ENCODE peak calls at places on chromosomes 6 and 20, in eight cellular contexts. O is fibroblast of pulmonary artery, X is AG08396, C is GM12865, D is uterus, N is fibroblast of mammary gland, K is HuH-7.5, P is substantia nigra. B is an unnamed sample.

GRCh38 chr6:90202156-90202555 is 94.5 kb downstream of the BACH2 start:
- DNase-seq in N (no peak), O (no peak), C (peak; percentile 11), D (no peak), X (no peak), K (no peak), P (no peak), B (no peak)

GRCh38 chr6:10882654-10883053 is 813 bp upstream of the GCM2 start:
- DNase-seq in N (no peak), K (no peak), D (no peak), C (no peak), P (no peak), X (no peak), O (no peak), B (no peak)

GRCh38 chr6:158328446-158328845 is 16.2 kb downstream of the TULP4 start:
- DNase-seq in O (no peak), X (no peak), K (no peak), D (no peak), P (no peak), N (no peak), C (no peak), B (no peak)

GRCh38 chr6:75449625-75450206 is 43.9 kb downstream of the FILIP1 start:
- DNase-seq in X (peak; percentile 56), K (no peak), P (no peak), N (peak; percentile 44), D (no peak), O (peak; percentile 40), C (no peak), B (no peak)

GRCh38 chr6:161413361-161413771 is 139.5 kb upstream of the AGPAT4 start:
- DNase-seq in X (no peak), D (no peak), O (no peak), C (no peak), K (no peak), P (no peak), N (no peak), B (no peak)

GRCh38 chr6:10383312-10384063 is 31.4 kb downstream of the TFAP2A start:
- DNase-seq in N (no peak), D (no peak), P (no peak), O (no peak), C (no peak), X (no peak), K (no peak), B (peak; percentile 84)

GRCh38 chr6:139338845-139339244 is 35.6 kb downstream of the CITED2 start:
- DNase-seq in N (peak; percentile 84), P (no peak), O (peak; percentile 82), K (no peak), X (no peak), D (peak; percentile 29), C (no peak), B (no peak)

GRCh38 chr20:17225891-17226409 is 890 bp upstream of the PCSK2 start:
- DNase-seq in K (no peak), X (no peak), P (no peak), O (no peak), N (no peak), D (no peak), C (no peak), B (no peak)

GRCh38 chr6:1700283-1700967 is 90.7 kb downstream of the FOXC1 start:
- DNase-seq in N (no peak), O (no peak), K (no peak), X (no peak), P (no peak), D (no peak), C (no peak), B (no peak)

GRCh38 chr20:25000268-25000801 is 7.8 kb upstream of the APMAP start:
- DNase-seq in D (peak; percentile 80), K (no peak), N (peak; percentile 94), X (peak; percentile 68), O (peak; percentile 88), P (no peak), C (no peak), B (no peak)

GRCh38 chr20:44075950-44076232 is 111.1 kb downstream of the JPH2 start:
- DNase-seq in P (no peak), O (no peak), C (no peak), X (no peak), K (no peak), N (no peak), D (no peak), B (no peak)

GRCh38 chr6:41055149-41055548 is 2.1 kb downstream of the APOBEC2 start:
- DNase-seq in P (no peak), X (no peak), O (no peak), D (no peak), K (no peak), N (no peak), C (no peak), B (no peak)

GRCh38 chr6:135418040-135418439 is 79.5 kb downstream of the AHI1 start:
- DNase-seq in D (no peak), O (no peak), K (no peak), C (no peak), P (no peak), X (no peak), N (no peak), B (no peak)

GRCh38 chr6:17987576-17988421 is at the start of gene KIF13A:
- DNase-seq in O (peak; percentile 63), D (peak; percentile 63), X (peak; percentile 90), C (peak; percentile 72), P (peak; percentile 33), N (peak; percentile 49), K (peak; percentile 60), B (peak; percentile 61)

GRCh38 chr6:99521557-99522286 is 6.5 kb upstream of the USP45 start:
- DNase-seq in C (no peak), D (peak; percentile 38), X (peak; percentile 32), N (peak; percentile 53), K (peak; percentile 37), P (no peak), O (peak; percentile 79), B (no peak)

GRCh38 chr20:48705208-48706115 is 122.3 kb downstream of the PREX1 start:
- DNase-seq in O (no peak), D (no peak), C (no peak), K (peak; percentile 60), X (no peak), N (peak; percentile 68), P (no peak), B (no peak)

GRCh38 chr6:3001773-3002293 is 2.1 kb downstream of the NQO2 start:
- DNase-seq in X (peak; percentile 65), C (peak; percentile 79), K (peak; percentile 44), P (no peak), N (peak; percentile 83), O (peak; percentile 83), D (no peak), B (peak; percentile 80)

B was measured in foreskin melanocyte.